ENCODE peak calls at places on chromosomes 5 and 9, in nine cellular contexts. L, U, J, T, Z, X, Q, A and I are unnamed samples.

GRCh38 chr9:94860678-94861588 is 134.4 kb downstream of the AOPEP start:
- DNase-seq in Z (no peak), A (no peak), X (peak; percentile 66), Q (no peak), U (no peak), J (no peak), T (peak; percentile 40), L (peak; percentile 44), I (no peak)

GRCh38 chr5:82351754-82352145 is 73.6 kb upstream of the RPS23 start:
- DNase-seq in L (no peak), X (peak; percentile 78), T (peak; percentile 90), Z (peak; percentile 60), Q (no peak), A (no peak), J (no peak), U (no peak), I (no peak)

GRCh38 chr9:4967521-4967920 is 17.6 kb upstream of the JAK2 start:
- DNase-seq in U (no peak), Q (no peak), Z (no peak), T (peak; percentile 69), X (no peak), L (no peak), J (no peak), A (no peak), I (no peak)

GRCh38 chr5:34511915-34512314 is 144.2 kb upstream of the RAI14 start:
- DNase-seq in X (no peak), J (no peak), Z (no peak), A (peak; percentile 59), Q (no peak), L (no peak), T (peak; percentile 79), U (no peak), I (no peak)

GRCh38 chr5:108747111-108748009 is at the start of gene FER:
- DNase-seq in X (peak; percentile 67), J (peak; percentile 30), U (no peak), Z (peak; percentile 78), T (peak; percentile 91), L (no peak), Q (peak; percentile 5), A (no peak), I (no peak)

GRCh38 chr5:138725885-138726457 is 27.3 kb upstream of the CTNNA1 start:
- DNase-seq in X (peak; percentile 17), L (no peak), T (peak; percentile 17), Z (no peak), Q (no peak), A (peak; percentile 21), J (no peak), U (no peak), I (no peak)

GRCh38 chr9:90950600-90950999 is 149.0 kb downstream of the SYK start:
- DNase-seq in L (no peak), Q (no peak), U (no peak), T (no peak), J (no peak), Z (no peak), X (no peak), A (no peak), I (no peak)

GRCh38 chr5:179241175-179241574 is 104.1 kb downstream of the ADAMTS2 start:
- DNase-seq in Z (no peak), A (no peak), Q (no peak), J (no peak), U (peak; percentile 55), X (no peak), T (no peak), L (no peak), I (peak; percentile 39)

GRCh38 chr5:162786234-162786633 is 651.2 kb upstream of the CCNG1 start:
- DNase-seq in L (no peak), T (no peak), Q (no peak), A (no peak), Z (no peak), J (no peak), U (no peak), X (no peak), I (no peak)

GRCh38 chr9:95116820-95117204 is 200.7 kb downstream of the FANCC start:
- DNase-seq in T (peak; percentile 39), Z (no peak), L (no peak), X (no peak), A (no peak), J (peak; percentile 15), U (no peak), Q (no peak), I (no peak)

GRCh38 chr9:105694320-105694847 is at the start of gene TMEM38B:
- DNase-seq in Z (peak; percentile 59), U (peak; percentile 91), Q (peak; percentile 88), L (peak; percentile 85), T (peak; percentile 76), J (peak; percentile 77), A (peak; percentile 80), X (peak; percentile 38), I (peak; percentile 90)

GRCh38 chr5:89560724-89561123 is 677.7 kb upstream of the MEF2C start:
- DNase-seq in L (no peak), X (peak; percentile 40), U (no peak), J (no peak), T (no peak), Z (no peak), A (no peak), Q (no peak), I (no peak)

GRCh38 chr5:42965934-42966333 is 74.2 kb downstream of the ANXA2R start:
- DNase-seq in U (no peak), J (no peak), Q (no peak), L (no peak), X (no peak), T (no peak), Z (no peak), A (no peak), I (no peak)

GRCh38 chr5:42974546-42974945 is 65.6 kb downstream of the ANXA2R start:
- DNase-seq in U (no peak), Q (no peak), L (no peak), J (no peak), A (no peak), Z (no peak), X (peak; percentile 59), T (no peak), I (no peak)

GRCh38 chr5:42970636-42971559 is 69.2 kb downstream of the ANXA2R start:
- DNase-seq in Z (peak; percentile 48), J (no peak), X (no peak), T (no peak), Q (peak; percentile 9), U (peak; percentile 54), A (peak; percentile 31), L (no peak), I (no peak)
- TF ChIP-seq CTCF in Z (peak; percentile 23), J (no peak), X (peak; percentile 45), T (peak; percentile 28), Q (no peak), U (peak; percentile 9), A (peak; percentile 41), L (no peak), I (no peak)

DNA sequence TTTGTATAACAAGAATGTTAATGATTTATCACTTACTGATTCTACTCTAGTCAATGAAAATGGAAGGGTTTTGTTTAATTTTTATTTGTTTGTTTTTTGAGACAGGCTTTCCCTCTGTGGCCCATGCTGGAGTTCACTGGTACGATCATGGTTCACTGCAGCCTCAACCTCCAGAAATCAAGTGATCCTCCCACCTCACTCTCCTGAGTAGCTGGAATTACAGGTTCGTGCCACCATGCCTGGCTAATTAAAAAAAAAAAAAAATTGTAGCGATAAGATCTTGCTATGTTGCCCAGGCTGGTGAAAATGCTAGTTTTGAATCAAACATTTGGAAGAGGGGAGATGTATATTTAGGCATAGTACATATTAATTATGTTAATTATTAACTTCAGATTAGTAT is 209.4 kb downstream of the NFIB start:
- DNase-seq in U (no peak), Z (no peak), T (no peak), J (no peak), Q (no peak), L (no peak), X (no peak), A (no peak), I (no peak)
- TF ChIP-seq CTCF in U (no peak), Z (no peak), T (no peak), J (no peak), Q (no peak), L (no peak), X (no peak), A (no peak), I (no peak)

DNA sequence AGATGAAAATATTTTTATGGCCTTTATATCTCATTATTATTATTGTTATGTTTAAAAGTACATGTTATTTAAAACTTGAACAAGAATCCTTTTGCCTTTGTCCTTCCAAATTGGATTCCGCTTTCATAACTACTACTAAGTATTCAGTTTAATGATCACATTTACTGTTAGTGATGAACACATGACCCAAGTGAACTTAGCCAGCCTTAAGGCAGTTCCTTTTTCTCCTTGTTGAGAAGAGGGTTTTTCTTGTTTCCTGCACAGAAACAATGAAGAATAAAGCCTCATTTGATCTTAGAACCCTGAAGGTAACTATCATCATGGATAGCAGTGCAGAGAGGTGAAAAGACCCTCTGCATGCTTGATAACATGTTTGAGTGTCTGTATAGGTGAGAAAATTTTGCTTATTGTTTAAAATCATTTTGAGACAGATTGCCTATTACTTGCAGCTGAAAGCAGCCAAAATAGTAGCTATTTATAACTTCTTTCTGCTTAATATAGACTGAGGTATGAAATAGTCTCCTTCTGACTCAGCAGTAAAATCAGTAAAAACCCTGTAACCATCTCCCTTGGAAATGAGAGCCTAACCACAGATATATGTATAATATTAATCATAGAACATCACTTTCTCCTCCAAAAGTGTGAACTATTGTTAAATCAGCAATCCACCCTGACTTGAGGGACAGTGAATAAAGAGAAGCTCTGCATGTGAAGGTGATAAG is 266.2 kb downstream of the SPATA31D1 start:
- DNase-seq in T (no peak), L (no peak), J (no peak), Z (no peak), U (no peak), Q (no peak), X (peak; percentile 17), A (no peak), I (no peak)
- TF ChIP-seq CTCF in T (no peak), L (no peak), J (no peak), Z (no peak), U (no peak), Q (no peak), X (no peak), A (no peak), I (no peak)

DNA sequence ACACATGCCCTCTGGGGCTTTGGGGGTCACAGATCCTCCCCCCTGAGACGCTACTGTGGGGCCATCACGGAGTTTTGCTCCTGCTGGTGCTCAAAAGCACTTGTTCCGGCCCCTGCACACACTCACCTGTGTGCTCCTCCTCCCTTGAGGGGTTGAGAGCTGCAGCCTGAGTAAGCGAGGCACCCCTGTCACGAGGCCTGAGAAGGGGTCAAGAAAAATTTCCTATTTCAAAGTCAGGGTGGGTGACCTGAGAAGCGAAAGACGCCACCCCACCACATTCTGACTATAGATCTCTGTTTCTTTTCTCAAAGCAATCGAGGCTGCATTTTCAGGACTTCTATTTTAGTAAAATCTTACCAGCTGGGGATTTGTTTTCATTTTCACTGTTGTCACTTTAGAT is 138.5 kb downstream of the DCP2 start:
- DNase-seq in A (no peak), U (no peak), T (no peak), L (no peak), Z (no peak), Q (no peak), J (no peak), X (no peak), I (no peak)
- TF ChIP-seq CTCF in A (no peak), U (no peak), T (no peak), L (no peak), Z (no peak), Q (no peak), J (no peak), X (no peak), I (no peak)

GRCh38 chr5:119470851-119471451 is 18.7 kb downstream of the HSD17B4 start:
- DNase-seq in U (no peak), X (peak; percentile 7), A (no peak), T (peak; percentile 64), Q (peak; percentile 39), L (no peak), Z (peak; percentile 29), J (no peak), I (no peak)
- TF ChIP-seq CTCF in U (peak; percentile 33), X (peak; percentile 84), A (peak; percentile 60), T (peak; percentile 71), Q (peak; percentile 47), L (no peak), Z (peak; percentile 50), J (peak; percentile 55), I (peak; percentile 85)

GRCh38 chr5:91302335-91302734 is 80.8 kb downstream of the ARRDC3 start:
- DNase-seq in X (no peak), Q (no peak), L (no peak), Z (peak; percentile 50), J (no peak), U (no peak), A (no peak), T (no peak), I (no peak)
- TF ChIP-seq CTCF in X (peak; percentile 15), Q (no peak), L (no peak), Z (peak; percentile 12), J (no peak), U (no peak), A (no peak), T (no peak), I (no peak)